ENCODE peak calls at places on chromosomes 12 and 14, in four cellular contexts. One of them, this sample, is unnamed.

GRCh38 chr14:60514378-60515243 is 5.7 kb downstream of the SIX6 start:
- DNase-seq in hepatocyte: peak; percentile 57
- DNase-seq in retinal pigment epithelial cell: peak; percentile 5
- DNase-seq in testis: peak; percentile 47
- DNase-seq in this sample: no peak

GRCh38 chr12:57737467-57738141 is 938 bp downstream of the AGAP2 start:
- DNase-seq in testis: no peak
- DNase-seq in hepatocyte: peak; percentile 60
- DNase-seq in retinal pigment epithelial cell: no peak
- DNase-seq in this sample: no peak

GRCh38 chr12:74689071-74689655 is 151.5 kb downstream of the ATXN7L3B start:
- DNase-seq in retinal pigment epithelial cell: peak; percentile 12
- DNase-seq in hepatocyte: peak; percentile 68
- DNase-seq in testis: no peak
- DNase-seq in this sample: peak; percentile 26

GRCh38 chr12:6946033-6946919 is 2.5 kb downstream of the C12orf57 start:
- DNase-seq in hepatocyte: peak; percentile 95
- DNase-seq in testis: peak; percentile 70
- DNase-seq in retinal pigment epithelial cell: no peak
- DNase-seq in this sample: peak; percentile 84

GRCh38 chr12:6965026-6965661 is 5.3 kb downstream of the PHB2 start:
- DNase-seq in testis: peak; percentile 85
- DNase-seq in retinal pigment epithelial cell: no peak
- DNase-seq in hepatocyte: peak; percentile 94
- DNase-seq in this sample: no peak

GRCh38 chr12:89451876-89452275 is 72.7 kb downstream of the GALNT4 start:
- DNase-seq in retinal pigment epithelial cell: peak; percentile 42
- DNase-seq in hepatocyte: peak; percentile 28
- DNase-seq in testis: peak; percentile 33
- DNase-seq in this sample: no peak

GRCh38 chr14:103561381-103562134 is 899 bp downstream of the BAG5 start:
- DNase-seq in testis: no peak
- DNase-seq in retinal pigment epithelial cell: no peak
- DNase-seq in hepatocyte: peak; percentile 55
- DNase-seq in this sample: no peak

GRCh38 chr12:95003921-95004272 is 400 bp upstream of the NDUFA12 start:
- DNase-seq in retinal pigment epithelial cell: no peak
- DNase-seq in hepatocyte: no peak
- DNase-seq in testis: no peak
- DNase-seq in this sample: no peak

GRCh38 chr12:32755051-32755653 is 545 bp downstream of the YARS2 start:
- DNase-seq in hepatocyte: peak; percentile 89
- DNase-seq in retinal pigment epithelial cell: peak; percentile 32
- DNase-seq in testis: peak; percentile 83
- DNase-seq in this sample: peak; percentile 75

GRCh38 chr14:91387996-91388395 is 29.6 kb downstream of the CCDC88C start:
- DNase-seq in hepatocyte: no peak
- DNase-seq in testis: no peak
- DNase-seq in retinal pigment epithelial cell: no peak
- DNase-seq in this sample: no peak

GRCh38 chr12:69879007-69879960 is 54.3 kb downstream of the MYRFL start:
- DNase-seq in testis: peak; percentile 88
- DNase-seq in retinal pigment epithelial cell: no peak
- DNase-seq in hepatocyte: peak; percentile 88
- DNase-seq in this sample: peak; percentile 7

GRCh38 chr14:53355581-53356112 is 202.5 kb upstream of the DDHD1 start:
- DNase-seq in hepatocyte: peak; percentile 39
- DNase-seq in retinal pigment epithelial cell: no peak
- DNase-seq in testis: no peak
- DNase-seq in this sample: peak; percentile 45

GRCh38 chr14:96602186-96602585 is 100.0 kb downstream of the PAPOLA start:
- DNase-seq in retinal pigment epithelial cell: no peak
- DNase-seq in hepatocyte: no peak
- DNase-seq in testis: no peak
- DNase-seq in this sample: no peak

GRCh38 chr12:26268841-26269553 is 73.6 kb downstream of the SSPN start:
- DNase-seq in testis: no peak
- DNase-seq in hepatocyte: peak; percentile 31
- DNase-seq in retinal pigment epithelial cell: no peak
- DNase-seq in this sample: no peak

GRCh38 chr12:120820885-120821510 is 83.2 kb downstream of the SPPL3 start:
- DNase-seq in hepatocyte: no peak
- DNase-seq in retinal pigment epithelial cell: no peak
- DNase-seq in testis: no peak
- DNase-seq in this sample: no peak

GRCh38 chr12:2057041-2057792 is 4.4 kb downstream of the CACNA1C start:
- DNase-seq in hepatocyte: peak; percentile 79
- DNase-seq in retinal pigment epithelial cell: peak; percentile 2
- DNase-seq in testis: peak; percentile 88
- DNase-seq in this sample: no peak

GRCh38 chr12:10501031-10501430 is 4.7 kb upstream of the EIF2S3B start:
- DNase-seq in hepatocyte: no peak
- DNase-seq in testis: no peak
- DNase-seq in retinal pigment epithelial cell: no peak
- DNase-seq in this sample: no peak

GRCh38 chr14:69789118-69789640 is 7.9 kb downstream of the SLC10A1 start:
- DNase-seq in hepatocyte: no peak
- DNase-seq in testis: no peak
- DNase-seq in retinal pigment epithelial cell: no peak
- DNase-seq in this sample: no peak

GRCh38 chr12:100823988-100824387 is 29.4 kb downstream of the ANO4 start:
- DNase-seq in testis: no peak
- DNase-seq in hepatocyte: no peak
- DNase-seq in retinal pigment epithelial cell: peak; percentile 5
- DNase-seq in this sample: no peak

GRCh38 chr12:121057794-121058193 is 18.7 kb upstream of the OASL start:
- DNase-seq in hepatocyte: no peak
- DNase-seq in retinal pigment epithelial cell: no peak
- DNase-seq in testis: no peak
- DNase-seq in this sample: no peak

GRCh38 chr12:110821917-110822316 is 24.9 kb upstream of the CCDC63 start:
- DNase-seq in testis: no peak
- DNase-seq in retinal pigment epithelial cell: no peak
- DNase-seq in hepatocyte: no peak
- DNase-seq in this sample: no peak

GRCh38 chr12:102638777-102639176 is 158.4 kb upstream of the IGF1 start:
- DNase-seq in testis: no peak
- DNase-seq in hepatocyte: no peak
- DNase-seq in retinal pigment epithelial cell: no peak
- DNase-seq in this sample: no peak

GRCh38 chr14:93301821-93302447 is 30.9 kb downstream of the BTBD7 start:
- DNase-seq in retinal pigment epithelial cell: peak; percentile 88
- DNase-seq in testis: no peak
- DNase-seq in hepatocyte: peak; percentile 51
- DNase-seq in this sample: peak; percentile 78

GRCh38 chr12:56029166-56029519 is 8.3 kb downstream of the IKZF4 start:
- DNase-seq in hepatocyte: no peak
- DNase-seq in retinal pigment epithelial cell: no peak
- DNase-seq in testis: no peak
- DNase-seq in this sample: no peak

GRCh38 chr12:116346751-116347150 is 69.3 kb upstream of the MED13L start:
- DNase-seq in hepatocyte: peak; percentile 53
- DNase-seq in retinal pigment epithelial cell: peak; percentile 68
- DNase-seq in testis: peak; percentile 23
- DNase-seq in this sample: no peak

GRCh38 chr14:33273978-33274377 is 335.3 kb downstream of the NPAS3 start:
- DNase-seq in testis: no peak
- DNase-seq in hepatocyte: no peak
- DNase-seq in retinal pigment epithelial cell: no peak
- DNase-seq in this sample: no peak

GRCh38 chr12:71475280-71475679 is 35.7 kb downstream of the LGR5 start:
- DNase-seq in testis: no peak
- DNase-seq in retinal pigment epithelial cell: no peak
- DNase-seq in hepatocyte: no peak
- DNase-seq in this sample: no peak

GRCh38 chr12:116726749-116727148 is 11.1 kb downstream of the SPRING1 start:
- DNase-seq in retinal pigment epithelial cell: no peak
- DNase-seq in hepatocyte: no peak
- DNase-seq in testis: no peak
- DNase-seq in this sample: no peak

GRCh38 chr14:66992776-66993175 is 196.5 kb upstream of the GARIN2 start:
- DNase-seq in testis: no peak
- DNase-seq in hepatocyte: no peak
- DNase-seq in retinal pigment epithelial cell: no peak
- DNase-seq in this sample: no peak

GRCh38 chr12:4148418-4149056 is 125.0 kb upstream of the CCND2 start:
- DNase-seq in testis: no peak
- DNase-seq in hepatocyte: no peak
- DNase-seq in retinal pigment epithelial cell: no peak
- DNase-seq in this sample: no peak

DNA sequence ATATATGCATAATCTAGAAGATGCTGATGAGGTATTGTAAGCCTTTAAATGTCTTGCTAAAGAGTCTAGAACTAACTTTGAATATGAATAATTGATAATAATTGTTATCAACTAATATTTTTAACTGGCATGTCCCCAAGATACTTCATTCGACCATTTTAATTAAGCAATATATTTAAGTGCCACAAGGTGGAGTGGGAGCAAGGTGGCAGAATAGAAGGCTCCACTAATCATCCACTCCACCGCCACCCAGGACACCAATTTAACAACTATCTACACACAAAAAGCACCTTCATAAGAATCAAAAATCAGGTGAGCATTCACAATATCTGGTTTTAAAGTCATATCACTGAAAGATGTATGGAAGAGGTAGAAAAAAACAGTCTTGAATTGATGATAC is 409.6 kb downstream of the SEC23A start:
- DNase-seq in retinal pigment epithelial cell: no peak
- DNase-seq in testis: no peak
- DNase-seq in hepatocyte: no peak
- DNase-seq in this sample: no peak
- TF ChIP-seq CTCF in retinal pigment epithelial cell: no peak
- TF ChIP-seq CTCF in testis: no peak
- TF ChIP-seq CTCF in hepatocyte: no peak
- TF ChIP-seq CTCF in this sample: no peak

GRCh38 chr12:93376436-93377251 is 1.1 kb upstream of the NUDT4 start:
- DNase-seq in hepatocyte: peak; percentile 46
- DNase-seq in testis: no peak
- DNase-seq in retinal pigment epithelial cell: no peak
- DNase-seq in this sample: no peak
- H3K4me3 ChIP-seq in hepatocyte: peak overlapping the region; percentile 47
- H3K4me3 ChIP-seq in testis: peak overlapping the region; percentile 95
- H3K4me3 ChIP-seq in retinal pigment epithelial cell: peak overlapping the region; percentile 56
- H3K4me3 ChIP-seq in this sample: peak overlapping the region; percentile 54

GRCh38 chr12:15590180-15590826 is 198.9 kb downstream of the EPS8 start:
- DNase-seq in retinal pigment epithelial cell: peak; percentile 76
- DNase-seq in testis: peak; percentile 76
- DNase-seq in hepatocyte: peak; percentile 78
- DNase-seq in this sample: no peak
- TF ChIP-seq CTCF in retinal pigment epithelial cell: peak; percentile 87
- TF ChIP-seq CTCF in testis: peak; percentile 94
- TF ChIP-seq CTCF in hepatocyte: peak; percentile 93
- TF ChIP-seq CTCF in this sample: peak; percentile 84

GRCh38 chr14:102164964-102165363 is 25.3 kb downstream of the WDR20 start:
- DNase-seq in retinal pigment epithelial cell: no peak
- DNase-seq in testis: no peak
- DNase-seq in hepatocyte: no peak
- DNase-seq in this sample: no peak

GRCh38 chr14:102159841-102160240 is 20.1 kb downstream of the WDR20 start:
- DNase-seq in hepatocyte: no peak
- DNase-seq in testis: no peak
- DNase-seq in retinal pigment epithelial cell: no peak
- DNase-seq in this sample: no peak

GRCh38 chr14:102162488-102162887 is 22.8 kb downstream of the WDR20 start:
- DNase-seq in hepatocyte: no peak
- DNase-seq in retinal pigment epithelial cell: no peak
- DNase-seq in testis: no peak
- DNase-seq in this sample: no peak

GRCh38 chr14:102158797-102159196 is 19.1 kb downstream of the WDR20 start:
- DNase-seq in hepatocyte: no peak
- DNase-seq in retinal pigment epithelial cell: no peak
- DNase-seq in testis: no peak
- DNase-seq in this sample: no peak

GRCh38 chr14:102164241-102164641 is 24.5 kb downstream of the WDR20 start:
- DNase-seq in retinal pigment epithelial cell: no peak
- DNase-seq in hepatocyte: no peak
- DNase-seq in testis: no peak
- DNase-seq in this sample: no peak
- H3K4me3 ChIP-seq in retinal pigment epithelial cell: no peak overlapping the region
- H3K4me3 ChIP-seq in hepatocyte: no peak overlapping the region
- H3K4me3 ChIP-seq in testis: no peak overlapping the region
- H3K4me3 ChIP-seq in this sample: no peak overlapping the region

GRCh38 chr12:81610955-81611889 is 147.9 kb downstream of the PPFIA2 start:
- DNase-seq in retinal pigment epithelial cell: no peak
- DNase-seq in testis: no peak
- DNase-seq in hepatocyte: peak; percentile 23
- DNase-seq in this sample: no peak
- TF ChIP-seq CTCF in retinal pigment epithelial cell: peak; percentile 55
- TF ChIP-seq CTCF in testis: no peak
- TF ChIP-seq CTCF in hepatocyte: peak; percentile 22
- TF ChIP-seq CTCF in this sample: peak; percentile 43

GRCh38 chr14:105209646-105210045 is 28.5 kb upstream of the NUDT14 start:
- DNase-seq in retinal pigment epithelial cell: no peak
- DNase-seq in testis: no peak
- DNase-seq in hepatocyte: no peak
- DNase-seq in this sample: no peak

GRCh38 chr14:105210266-105211025 is 29.3 kb upstream of the NUDT14 start:
- DNase-seq in retinal pigment epithelial cell: no peak
- DNase-seq in testis: no peak
- DNase-seq in hepatocyte: no peak
- DNase-seq in this sample: no peak

GRCh38 chr14:105211758-105212089 is 30.6 kb upstream of the NUDT14 start:
- DNase-seq in testis: no peak
- DNase-seq in retinal pigment epithelial cell: no peak
- DNase-seq in hepatocyte: no peak
- DNase-seq in this sample: no peak

GRCh38 chr14:105212541-105213305 is 31.6 kb upstream of the NUDT14 start:
- DNase-seq in retinal pigment epithelial cell: no peak
- DNase-seq in testis: no peak
- DNase-seq in hepatocyte: no peak
- DNase-seq in this sample: no peak

DNA sequence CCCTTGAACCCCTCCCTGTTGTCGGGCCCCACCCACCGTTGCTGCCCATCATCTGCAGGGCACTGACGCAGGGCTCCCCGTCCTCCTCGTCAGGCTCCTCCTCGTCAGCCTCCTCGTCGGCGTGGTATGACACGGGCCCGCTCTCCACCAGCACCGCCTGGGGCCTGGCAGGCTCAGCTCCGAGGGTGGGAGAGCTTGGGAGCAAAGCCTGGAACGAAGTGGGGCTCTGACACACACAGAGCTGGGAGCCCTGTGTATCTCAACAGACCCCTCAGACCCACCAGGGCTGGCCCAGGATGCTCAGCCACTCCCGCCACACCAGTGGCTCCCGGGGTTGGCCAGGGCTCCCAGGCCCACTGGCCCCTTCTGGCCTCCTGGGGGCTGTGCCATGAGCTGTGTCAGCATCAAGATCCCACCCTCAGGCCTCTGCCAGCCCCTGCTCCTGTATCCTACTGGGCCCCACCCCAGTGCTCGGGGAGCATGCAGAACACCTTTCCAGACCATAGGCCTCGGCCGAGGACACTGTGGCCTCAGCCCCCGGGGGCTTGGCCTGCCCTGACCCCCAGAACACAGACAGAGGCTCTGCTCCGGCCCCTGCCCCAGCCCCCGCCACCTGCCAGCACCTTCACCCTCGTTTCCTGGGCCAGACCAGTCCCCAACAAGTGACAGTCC is 30.1 kb upstream of the NUDT14 start:
- DNase-seq in retinal pigment epithelial cell: no peak
- DNase-seq in testis: no peak
- DNase-seq in hepatocyte: no peak
- DNase-seq in this sample: no peak
- H3K4me3 ChIP-seq in retinal pigment epithelial cell: no peak overlapping the region
- H3K4me3 ChIP-seq in testis: no peak overlapping the region
- H3K4me3 ChIP-seq in hepatocyte: no peak overlapping the region
- H3K4me3 ChIP-seq in this sample: no peak overlapping the region